ENCODE peak calls at places on chromosomes 16 and 17, in four cellular contexts. One of them, this sample, is unnamed.

GRCh38 chr17:19431691-19432090 is 20.7 kb downstream of the RNF112 start:
- DNase-seq in CD8-positive, alpha-beta T cell: no peak
- DNase-seq in thoracic aorta: no peak
- DNase-seq in NCI-H82: no peak
- DNase-seq in this sample: no peak

GRCh38 chr17:34723875-34724274 is 144.5 kb downstream of the TMEM132E start:
- DNase-seq in CD8-positive, alpha-beta T cell: no peak
- DNase-seq in NCI-H82: no peak
- DNase-seq in thoracic aorta: no peak
- DNase-seq in this sample: peak; percentile 53

GRCh38 chr16:73743665-73744496 is 552.7 kb upstream of the PSMD7 start:
- DNase-seq in NCI-H82: peak; percentile 4
- DNase-seq in CD8-positive, alpha-beta T cell: no peak
- DNase-seq in thoracic aorta: no peak
- DNase-seq in this sample: peak; percentile 15

GRCh38 chr17:56206351-56206750 is 53.1 kb downstream of the ANKFN1 start:
- DNase-seq in NCI-H82: no peak
- DNase-seq in CD8-positive, alpha-beta T cell: no peak
- DNase-seq in thoracic aorta: no peak
- DNase-seq in this sample: no peak

GRCh38 chr17:60087882-60088669 is 9.4 kb upstream of the HEATR6 start:
- DNase-seq in NCI-H82: no peak
- DNase-seq in CD8-positive, alpha-beta T cell: no peak
- DNase-seq in thoracic aorta: no peak
- DNase-seq in this sample: peak; percentile 66

GRCh38 chr16:15523092-15523541 is 88.7 kb downstream of the BMERB1 start:
- DNase-seq in thoracic aorta: no peak
- DNase-seq in CD8-positive, alpha-beta T cell: no peak
- DNase-seq in NCI-H82: no peak
- DNase-seq in this sample: peak; percentile 5

GRCh38 chr16:28587386-28587785 is 9.5 kb downstream of the SULT1A2 start:
- DNase-seq in thoracic aorta: no peak
- DNase-seq in CD8-positive, alpha-beta T cell: no peak
- DNase-seq in NCI-H82: no peak
- DNase-seq in this sample: no peak

GRCh38 chr16:48540222-48540900 is 69.6 kb downstream of the N4BP1 start:
- DNase-seq in NCI-H82: no peak
- DNase-seq in thoracic aorta: no peak
- DNase-seq in CD8-positive, alpha-beta T cell: no peak
- DNase-seq in this sample: no peak

GRCh38 chr17:46977348-46977747 is 1.7 kb downstream of the RPRML start:
- DNase-seq in NCI-H82: peak; percentile 83
- DNase-seq in thoracic aorta: no peak
- DNase-seq in CD8-positive, alpha-beta T cell: no peak
- DNase-seq in this sample: peak; percentile 92

This sample was measured in NCI-H69.